ENCODE peak calls at places on chromosomes 2 and 18, in nine cellular contexts. One of them, this sample, is unnamed.

GRCh38 chr18:51100371-51101000 is 70.5 kb downstream of the SMAD4 start:
- DNase-seq in ELF-1: no peak
- DNase-seq in NCI-H1694 treated with DMSO at 0.1 percent for 48 hours: no peak
- DNase-seq in AG04449: no peak
- DNase-seq in HTR-8/SVneo: no peak
- DNase-seq in HEK293T: no peak
- DNase-seq in hippocampal formation: no peak
- DNase-seq in NCI-H82: no peak
- DNase-seq in CD8-positive, alpha-beta T cell: no peak
- DNase-seq in this sample: no peak

GRCh38 chr2:133509777-133510176 is 58.5 kb downstream of the NCKAP5 start:
- DNase-seq in HTR-8/SVneo: no peak
- DNase-seq in NCI-H1694 treated with DMSO at 0.1 percent for 48 hours: no peak
- DNase-seq in AG04449: no peak
- DNase-seq in ELF-1: peak
- DNase-seq in NCI-H82: no peak
- DNase-seq in CD8-positive, alpha-beta T cell: no peak
- DNase-seq in HEK293T: no peak
- DNase-seq in hippocampal formation: no peak
- DNase-seq in this sample: no peak

GRCh38 chr2:217610411-217610814 is 392.4 kb downstream of the TNS1 start:
- DNase-seq in NCI-H82: no peak
- DNase-seq in hippocampal formation: no peak
- DNase-seq in HTR-8/SVneo: no peak
- DNase-seq in NCI-H1694 treated with DMSO at 0.1 percent for 48 hours: no peak
- DNase-seq in AG04449: no peak
- DNase-seq in HEK293T: no peak
- DNase-seq in ELF-1: no peak
- DNase-seq in CD8-positive, alpha-beta T cell: peak
- DNase-seq in this sample: peak

GRCh38 chr2:54402350-54402749 is 53.8 kb upstream of the SPTBN1 start:
- DNase-seq in CD8-positive, alpha-beta T cell: no peak
- DNase-seq in AG04449: no peak
- DNase-seq in hippocampal formation: no peak
- DNase-seq in ELF-1: no peak
- DNase-seq in NCI-H1694 treated with DMSO at 0.1 percent for 48 hours: no peak
- DNase-seq in NCI-H82: peak
- DNase-seq in HEK293T: no peak
- DNase-seq in HTR-8/SVneo: peak
- DNase-seq in this sample: no peak

GRCh38 chr2:186716899-186717811 is 23.3 kb downstream of the FAM171B start:
- DNase-seq in ELF-1: no peak
- DNase-seq in NCI-H1694 treated with DMSO at 0.1 percent for 48 hours: no peak
- DNase-seq in hippocampal formation: peak
- DNase-seq in AG04449: no peak
- DNase-seq in HEK293T: no peak
- DNase-seq in CD8-positive, alpha-beta T cell: no peak
- DNase-seq in NCI-H82: peak
- DNase-seq in HTR-8/SVneo: no peak
- DNase-seq in this sample: no peak

GRCh38 chr2:148540022-148540421 is 104.5 kb upstream of the EPC2 start:
- DNase-seq in AG04449: no peak
- DNase-seq in NCI-H1694 treated with DMSO at 0.1 percent for 48 hours: no peak
- DNase-seq in HEK293T: no peak
- DNase-seq in CD8-positive, alpha-beta T cell: no peak
- DNase-seq in NCI-H82: no peak
- DNase-seq in HTR-8/SVneo: no peak
- DNase-seq in hippocampal formation: no peak
- DNase-seq in ELF-1: no peak
- DNase-seq in this sample: no peak

GRCh38 chr2:20156826-20157605 is 67.9 kb downstream of the SDC1 start:
- DNase-seq in AG04449: no peak
- DNase-seq in HTR-8/SVneo: no peak
- DNase-seq in NCI-H82: no peak
- DNase-seq in NCI-H1694 treated with DMSO at 0.1 percent for 48 hours: no peak
- DNase-seq in hippocampal formation: no peak
- DNase-seq in CD8-positive, alpha-beta T cell: no peak
- DNase-seq in HEK293T: no peak
- DNase-seq in ELF-1: no peak
- DNase-seq in this sample: no peak

GRCh38 chr2:211391206-211391605 is 834.8 kb downstream of the CPS1 start:
- DNase-seq in HTR-8/SVneo: no peak
- DNase-seq in NCI-H82: peak
- DNase-seq in CD8-positive, alpha-beta T cell: no peak
- DNase-seq in hippocampal formation: no peak
- DNase-seq in ELF-1: no peak
- DNase-seq in AG04449: no peak
- DNase-seq in HEK293T: no peak
- DNase-seq in NCI-H1694 treated with DMSO at 0.1 percent for 48 hours: peak
- DNase-seq in this sample: no peak

GRCh38 chr2:36441816-36442215 is 86.2 kb downstream of the CRIM1 start:
- DNase-seq in HTR-8/SVneo: no peak
- DNase-seq in NCI-H82: no peak
- DNase-seq in ELF-1: no peak
- DNase-seq in CD8-positive, alpha-beta T cell: no peak
- DNase-seq in HEK293T: no peak
- DNase-seq in AG04449: no peak
- DNase-seq in NCI-H1694 treated with DMSO at 0.1 percent for 48 hours: no peak
- DNase-seq in hippocampal formation: no peak
- DNase-seq in this sample: no peak

GRCh38 chr2:162007447-162008040 is 66.5 kb downstream of the DPP4 start:
- DNase-seq in CD8-positive, alpha-beta T cell: no peak
- DNase-seq in hippocampal formation: no peak
- DNase-seq in AG04449: no peak
- DNase-seq in NCI-H82: peak
- DNase-seq in NCI-H1694 treated with DMSO at 0.1 percent for 48 hours: peak
- DNase-seq in ELF-1: no peak
- DNase-seq in HTR-8/SVneo: no peak
- DNase-seq in HEK293T: no peak
- DNase-seq in this sample: peak

GRCh38 chr2:7510353-7510752 is 593.1 kb downstream of the RNF144A start:
- DNase-seq in HEK293T: no peak
- DNase-seq in NCI-H1694 treated with DMSO at 0.1 percent for 48 hours: no peak
- DNase-seq in ELF-1: no peak
- DNase-seq in HTR-8/SVneo: no peak
- DNase-seq in CD8-positive, alpha-beta T cell: no peak
- DNase-seq in NCI-H82: no peak
- DNase-seq in AG04449: no peak
- DNase-seq in hippocampal formation: no peak
- DNase-seq in this sample: no peak

GRCh38 chr2:207530160-207531023 is 630 bp downstream of the CREB1 start:
- DNase-seq in HTR-8/SVneo: peak
- DNase-seq in HEK293T: peak
- DNase-seq in ELF-1: peak
- DNase-seq in NCI-H82: peak
- DNase-seq in hippocampal formation: peak
- DNase-seq in AG04449: no peak
- DNase-seq in NCI-H1694 treated with DMSO at 0.1 percent for 48 hours: peak
- DNase-seq in CD8-positive, alpha-beta T cell: peak
- DNase-seq in this sample: peak

GRCh38 chr18:39149211-39149806 is 1583.7 kb upstream of the CELF4 start:
- DNase-seq in hippocampal formation: no peak
- DNase-seq in NCI-H1694 treated with DMSO at 0.1 percent for 48 hours: no peak
- DNase-seq in AG04449: no peak
- DNase-seq in NCI-H82: peak
- DNase-seq in ELF-1: no peak
- DNase-seq in HEK293T: no peak
- DNase-seq in HTR-8/SVneo: no peak
- DNase-seq in CD8-positive, alpha-beta T cell: no peak
- DNase-seq in this sample: no peak

GRCh38 chr2:227655454-227655853 is 11.2 kb upstream of the SCYGR5 start:
- DNase-seq in HEK293T: no peak
- DNase-seq in NCI-H1694 treated with DMSO at 0.1 percent for 48 hours: no peak
- DNase-seq in HTR-8/SVneo: peak
- DNase-seq in ELF-1: no peak
- DNase-seq in hippocampal formation: no peak
- DNase-seq in NCI-H82: no peak
- DNase-seq in AG04449: peak
- DNase-seq in CD8-positive, alpha-beta T cell: no peak
- DNase-seq in this sample: no peak

GRCh38 chr18:28078849-28079248 is 98.1 kb downstream of the CDH2 start:
- DNase-seq in hippocampal formation: no peak
- DNase-seq in NCI-H82: no peak
- DNase-seq in HTR-8/SVneo: no peak
- DNase-seq in AG04449: no peak
- DNase-seq in HEK293T: no peak
- DNase-seq in NCI-H1694 treated with DMSO at 0.1 percent for 48 hours: no peak
- DNase-seq in ELF-1: no peak
- DNase-seq in CD8-positive, alpha-beta T cell: no peak
- DNase-seq in this sample: no peak

GRCh38 chr2:167579826-167580225 is 667.6 kb downstream of the STK39 start:
- DNase-seq in HEK293T: no peak
- DNase-seq in hippocampal formation: no peak
- DNase-seq in NCI-H1694 treated with DMSO at 0.1 percent for 48 hours: no peak
- DNase-seq in HTR-8/SVneo: no peak
- DNase-seq in AG04449: no peak
- DNase-seq in ELF-1: no peak
- DNase-seq in CD8-positive, alpha-beta T cell: no peak
- DNase-seq in NCI-H82: peak
- DNase-seq in this sample: no peak

GRCh38 chr18:27546991-27547390 is 361.9 kb upstream of the CHST9 start:
- DNase-seq in ELF-1: no peak
- DNase-seq in NCI-H82: no peak
- DNase-seq in AG04449: no peak
- DNase-seq in hippocampal formation: no peak
- DNase-seq in HTR-8/SVneo: no peak
- DNase-seq in NCI-H1694 treated with DMSO at 0.1 percent for 48 hours: no peak
- DNase-seq in CD8-positive, alpha-beta T cell: no peak
- DNase-seq in HEK293T: no peak
- DNase-seq in this sample: no peak

GRCh38 chr2:164523726-164524125 is 97.6 kb downstream of the GRB14 start:
- DNase-seq in HEK293T: no peak
- DNase-seq in NCI-H1694 treated with DMSO at 0.1 percent for 48 hours: no peak
- DNase-seq in HTR-8/SVneo: no peak
- DNase-seq in hippocampal formation: no peak
- DNase-seq in ELF-1: no peak
- DNase-seq in NCI-H82: no peak
- DNase-seq in AG04449: no peak
- DNase-seq in CD8-positive, alpha-beta T cell: no peak
- DNase-seq in this sample: no peak

GRCh38 chr2:11260979-11261378 is 83.5 kb downstream of the ROCK2 start:
- DNase-seq in HEK293T: no peak
- DNase-seq in HTR-8/SVneo: no peak
- DNase-seq in NCI-H82: no peak
- DNase-seq in ELF-1: no peak
- DNase-seq in AG04449: no peak
- DNase-seq in CD8-positive, alpha-beta T cell: no peak
- DNase-seq in NCI-H1694 treated with DMSO at 0.1 percent for 48 hours: no peak
- DNase-seq in hippocampal formation: no peak
- DNase-seq in this sample: no peak

GRCh38 chr2:15669375-15669910 is 77.8 kb downstream of the DDX1 start:
- DNase-seq in NCI-H82: no peak
- DNase-seq in ELF-1: no peak
- DNase-seq in NCI-H1694 treated with DMSO at 0.1 percent for 48 hours: no peak
- DNase-seq in hippocampal formation: no peak
- DNase-seq in HEK293T: no peak
- DNase-seq in HTR-8/SVneo: no peak
- DNase-seq in AG04449: no peak
- DNase-seq in CD8-positive, alpha-beta T cell: no peak
- DNase-seq in this sample: no peak

GRCh38 chr2:19346983-19347618 is 11.3 kb downstream of the OSR1 start:
- DNase-seq in AG04449: no peak
- DNase-seq in NCI-H82: no peak
- DNase-seq in HEK293T: no peak
- DNase-seq in CD8-positive, alpha-beta T cell: no peak
- DNase-seq in ELF-1: no peak
- DNase-seq in NCI-H1694 treated with DMSO at 0.1 percent for 48 hours: no peak
- DNase-seq in HTR-8/SVneo: no peak
- DNase-seq in hippocampal formation: no peak
- DNase-seq in this sample: no peak

GRCh38 chr2:10538224-10538894 is 90.2 kb upstream of the ODC1 start:
- DNase-seq in NCI-H1694 treated with DMSO at 0.1 percent for 48 hours: no peak
- DNase-seq in ELF-1: no peak
- DNase-seq in CD8-positive, alpha-beta T cell: no peak
- DNase-seq in HEK293T: no peak
- DNase-seq in NCI-H82: no peak
- DNase-seq in AG04449: no peak
- DNase-seq in hippocampal formation: no peak
- DNase-seq in HTR-8/SVneo: peak
- DNase-seq in this sample: no peak

GRCh38 chr2:19272039-19272438 is 86.4 kb downstream of the OSR1 start:
- DNase-seq in NCI-H1694 treated with DMSO at 0.1 percent for 48 hours: no peak
- DNase-seq in AG04449: no peak
- DNase-seq in CD8-positive, alpha-beta T cell: no peak
- DNase-seq in HTR-8/SVneo: no peak
- DNase-seq in hippocampal formation: no peak
- DNase-seq in ELF-1: no peak
- DNase-seq in HEK293T: no peak
- DNase-seq in NCI-H82: no peak
- DNase-seq in this sample: no peak

GRCh38 chr2:137964066-137964858 is at the start of gene HNMT:
- DNase-seq in HTR-8/SVneo: peak
- DNase-seq in hippocampal formation: peak
- DNase-seq in NCI-H82: peak
- DNase-seq in CD8-positive, alpha-beta T cell: no peak
- DNase-seq in AG04449: no peak
- DNase-seq in ELF-1: peak
- DNase-seq in HEK293T: no peak
- DNase-seq in NCI-H1694 treated with DMSO at 0.1 percent for 48 hours: no peak
- DNase-seq in this sample: no peak

GRCh38 chr2:39243469-39244123 is at the start of gene CDKL4:
- DNase-seq in NCI-H1694 treated with DMSO at 0.1 percent for 48 hours: no peak
- DNase-seq in HEK293T: no peak
- DNase-seq in HTR-8/SVneo: no peak
- DNase-seq in ELF-1: peak
- DNase-seq in AG04449: no peak
- DNase-seq in hippocampal formation: no peak
- DNase-seq in NCI-H82: no peak
- DNase-seq in CD8-positive, alpha-beta T cell: no peak
- DNase-seq in this sample: no peak

GRCh38 chr2:237669628-237670351 is 42.4 kb downstream of the LRRFIP1 start:
- DNase-seq in HEK293T: peak
- DNase-seq in AG04449: peak
- DNase-seq in HTR-8/SVneo: no peak
- DNase-seq in NCI-H1694 treated with DMSO at 0.1 percent for 48 hours: no peak
- DNase-seq in NCI-H82: peak
- DNase-seq in CD8-positive, alpha-beta T cell: no peak
- DNase-seq in ELF-1: no peak
- DNase-seq in hippocampal formation: no peak
- DNase-seq in this sample: no peak

GRCh38 chr2:221422516-221423211 is 149.4 kb downstream of the EPHA4 start:
- DNase-seq in HTR-8/SVneo: no peak
- DNase-seq in HEK293T: no peak
- DNase-seq in NCI-H82: no peak
- DNase-seq in AG04449: no peak
- DNase-seq in ELF-1: no peak
- DNase-seq in NCI-H1694 treated with DMSO at 0.1 percent for 48 hours: no peak
- DNase-seq in CD8-positive, alpha-beta T cell: no peak
- DNase-seq in hippocampal formation: no peak
- DNase-seq in this sample: no peak

GRCh38 chr2:69253893-69254292 is 133.1 kb downstream of the GFPT1 start:
- DNase-seq in HEK293T: no peak
- DNase-seq in CD8-positive, alpha-beta T cell: no peak
- DNase-seq in hippocampal formation: no peak
- DNase-seq in NCI-H1694 treated with DMSO at 0.1 percent for 48 hours: no peak
- DNase-seq in HTR-8/SVneo: peak
- DNase-seq in AG04449: peak
- DNase-seq in ELF-1: no peak
- DNase-seq in NCI-H82: no peak
- DNase-seq in this sample: no peak

GRCh38 chr2:224271854-224272620 is 129.9 kb downstream of the FAM124B start:
- DNase-seq in CD8-positive, alpha-beta T cell: no peak
- DNase-seq in HEK293T: no peak
- DNase-seq in NCI-H82: no peak
- DNase-seq in hippocampal formation: no peak
- DNase-seq in HTR-8/SVneo: no peak
- DNase-seq in ELF-1: no peak
- DNase-seq in AG04449: no peak
- DNase-seq in NCI-H1694 treated with DMSO at 0.1 percent for 48 hours: no peak
- DNase-seq in this sample: no peak

GRCh38 chr2:11995381-11995947 is 249.0 kb downstream of the LPIN1 start:
- DNase-seq in HEK293T: no peak
- DNase-seq in hippocampal formation: no peak
- DNase-seq in CD8-positive, alpha-beta T cell: no peak
- DNase-seq in HTR-8/SVneo: peak
- DNase-seq in NCI-H82: no peak
- DNase-seq in NCI-H1694 treated with DMSO at 0.1 percent for 48 hours: no peak
- DNase-seq in ELF-1: no peak
- DNase-seq in AG04449: no peak
- DNase-seq in this sample: no peak

GRCh38 chr2:223084873-223085272 is 32.9 kb downstream of the KCNE4 start:
- DNase-seq in hippocampal formation: no peak
- DNase-seq in CD8-positive, alpha-beta T cell: no peak
- DNase-seq in NCI-H1694 treated with DMSO at 0.1 percent for 48 hours: peak
- DNase-seq in HTR-8/SVneo: no peak
- DNase-seq in NCI-H82: no peak
- DNase-seq in ELF-1: peak
- DNase-seq in AG04449: no peak
- DNase-seq in HEK293T: no peak
- DNase-seq in this sample: no peak